ENCODE peak calls at places on chromosomes 3 and 15, in eight cellular contexts. One of them, this sample, is unnamed.

GRCh38 chr3:45644467-45645201 is 44.6 kb upstream of the SACM1L start:
- DNase-seq in body of pancreas: no peak
- DNase-seq in heart left ventricle: no peak
- DNase-seq in CD8-positive, alpha-beta memory T cell: no peak
- DNase-seq in sigmoid colon: no peak
- DNase-seq in coronary artery: no peak
- DNase-seq in tibial artery: no peak
- DNase-seq in transverse colon: no peak
- DNase-seq in this sample: peak

GRCh38 chr15:66746231-66746605 is 44.2 kb downstream of the SMAD6 start:
- DNase-seq in sigmoid colon: peak
- DNase-seq in CD8-positive, alpha-beta memory T cell: no peak
- DNase-seq in body of pancreas: no peak
- DNase-seq in tibial artery: no peak
- DNase-seq in coronary artery: no peak
- DNase-seq in heart left ventricle: no peak
- DNase-seq in transverse colon: no peak
- DNase-seq in this sample: peak

GRCh38 chr15:76333720-76334437 is 2.7 kb upstream of the ISL2 start:
- DNase-seq in heart left ventricle: no peak
- DNase-seq in CD8-positive, alpha-beta memory T cell: no peak
- DNase-seq in transverse colon: no peak
- DNase-seq in body of pancreas: no peak
- DNase-seq in coronary artery: no peak
- DNase-seq in tibial artery: no peak
- DNase-seq in sigmoid colon: no peak
- DNase-seq in this sample: peak

GRCh38 chr3:117910820-117911524 is 1123.7 kb downstream of the IGSF11 start:
- DNase-seq in body of pancreas: peak
- DNase-seq in sigmoid colon: no peak
- DNase-seq in transverse colon: no peak
- DNase-seq in coronary artery: no peak
- DNase-seq in tibial artery: no peak
- DNase-seq in heart left ventricle: no peak
- DNase-seq in CD8-positive, alpha-beta memory T cell: no peak
- DNase-seq in this sample: no peak

GRCh38 chr3:12139111-12139511 is 19.6 kb downstream of the TIMP4 start:
- DNase-seq in sigmoid colon: no peak
- DNase-seq in transverse colon: peak
- DNase-seq in tibial artery: peak
- DNase-seq in CD8-positive, alpha-beta memory T cell: no peak
- DNase-seq in coronary artery: no peak
- DNase-seq in heart left ventricle: no peak
- DNase-seq in body of pancreas: no peak
- DNase-seq in this sample: peak

GRCh38 chr3:155912090-155912489 is 41.6 kb downstream of the GMPS start:
- DNase-seq in tibial artery: no peak
- DNase-seq in CD8-positive, alpha-beta memory T cell: no peak
- DNase-seq in body of pancreas: no peak
- DNase-seq in transverse colon: no peak
- DNase-seq in heart left ventricle: no peak
- DNase-seq in coronary artery: no peak
- DNase-seq in sigmoid colon: no peak
- DNase-seq in this sample: no peak

GRCh38 chr3:62559831-62560445 is 186.6 kb upstream of the FEZF2 start:
- DNase-seq in heart left ventricle: no peak
- DNase-seq in tibial artery: no peak
- DNase-seq in sigmoid colon: no peak
- DNase-seq in CD8-positive, alpha-beta memory T cell: no peak
- DNase-seq in coronary artery: no peak
- DNase-seq in body of pancreas: no peak
- DNase-seq in transverse colon: no peak
- DNase-seq in this sample: no peak

GRCh38 chr3:64884574-64884973 is 196.8 kb upstream of the ADAMTS9 start:
- DNase-seq in transverse colon: no peak
- DNase-seq in sigmoid colon: no peak
- DNase-seq in coronary artery: no peak
- DNase-seq in body of pancreas: no peak
- DNase-seq in heart left ventricle: no peak
- DNase-seq in CD8-positive, alpha-beta memory T cell: no peak
- DNase-seq in tibial artery: no peak
- DNase-seq in this sample: no peak

GRCh38 chr3:14317057-14317553 is 85.3 kb upstream of the SLC6A6 start:
- DNase-seq in body of pancreas: no peak
- DNase-seq in coronary artery: no peak
- DNase-seq in sigmoid colon: no peak
- DNase-seq in heart left ventricle: no peak
- DNase-seq in CD8-positive, alpha-beta memory T cell: no peak
- DNase-seq in transverse colon: no peak
- DNase-seq in tibial artery: no peak
- DNase-seq in this sample: no peak

GRCh38 chr3:54917862-54918261 is 10.0 kb downstream of the LRTM1 start:
- DNase-seq in sigmoid colon: no peak
- DNase-seq in CD8-positive, alpha-beta memory T cell: no peak
- DNase-seq in transverse colon: no peak
- DNase-seq in heart left ventricle: no peak
- DNase-seq in tibial artery: no peak
- DNase-seq in coronary artery: no peak
- DNase-seq in body of pancreas: no peak
- DNase-seq in this sample: no peak

GRCh38 chr3:65545429-65545828 is 493.3 kb downstream of the MAGI1 start:
- DNase-seq in transverse colon: no peak
- DNase-seq in CD8-positive, alpha-beta memory T cell: no peak
- DNase-seq in sigmoid colon: no peak
- DNase-seq in tibial artery: no peak
- DNase-seq in coronary artery: no peak
- DNase-seq in heart left ventricle: no peak
- DNase-seq in body of pancreas: no peak
- DNase-seq in this sample: no peak

GRCh38 chr3:72258786-72259185 is 473.8 kb upstream of the PROK2 start:
- DNase-seq in tibial artery: no peak
- DNase-seq in CD8-positive, alpha-beta memory T cell: no peak
- DNase-seq in transverse colon: no peak
- DNase-seq in heart left ventricle: no peak
- DNase-seq in coronary artery: no peak
- DNase-seq in sigmoid colon: no peak
- DNase-seq in body of pancreas: no peak
- DNase-seq in this sample: no peak

GRCh38 chr3:172564499-172564898 is 41.3 kb upstream of the TNFSF10 start:
- DNase-seq in tibial artery: no peak
- DNase-seq in body of pancreas: no peak
- DNase-seq in heart left ventricle: no peak
- DNase-seq in CD8-positive, alpha-beta memory T cell: no peak
- DNase-seq in coronary artery: no peak
- DNase-seq in transverse colon: no peak
- DNase-seq in sigmoid colon: no peak
- DNase-seq in this sample: no peak

GRCh38 chr3:172568713-172569112 is 45.5 kb upstream of the TNFSF10 start:
- DNase-seq in CD8-positive, alpha-beta memory T cell: no peak
- DNase-seq in heart left ventricle: no peak
- DNase-seq in coronary artery: no peak
- DNase-seq in sigmoid colon: no peak
- DNase-seq in body of pancreas: no peak
- DNase-seq in transverse colon: no peak
- DNase-seq in tibial artery: no peak
- DNase-seq in this sample: no peak

GRCh38 chr3:172569128-172570008 is 46.1 kb upstream of the TNFSF10 start:
- DNase-seq in heart left ventricle: no peak
- DNase-seq in sigmoid colon: no peak
- DNase-seq in transverse colon: no peak
- DNase-seq in coronary artery: no peak
- DNase-seq in tibial artery: no peak
- DNase-seq in CD8-positive, alpha-beta memory T cell: no peak
- DNase-seq in body of pancreas: no peak
- DNase-seq in this sample: no peak
- H3K27ac ChIP-seq in heart left ventricle: no peak
- H3K27ac ChIP-seq in sigmoid colon: no peak
- H3K27ac ChIP-seq in transverse colon: no peak
- H3K27ac ChIP-seq in coronary artery: no peak
- H3K27ac ChIP-seq in tibial artery: no peak
- H3K27ac ChIP-seq in CD8-positive, alpha-beta memory T cell: no peak
- H3K27ac ChIP-seq in body of pancreas: no peak
- H3K27ac ChIP-seq in this sample: no peak

DNA sequence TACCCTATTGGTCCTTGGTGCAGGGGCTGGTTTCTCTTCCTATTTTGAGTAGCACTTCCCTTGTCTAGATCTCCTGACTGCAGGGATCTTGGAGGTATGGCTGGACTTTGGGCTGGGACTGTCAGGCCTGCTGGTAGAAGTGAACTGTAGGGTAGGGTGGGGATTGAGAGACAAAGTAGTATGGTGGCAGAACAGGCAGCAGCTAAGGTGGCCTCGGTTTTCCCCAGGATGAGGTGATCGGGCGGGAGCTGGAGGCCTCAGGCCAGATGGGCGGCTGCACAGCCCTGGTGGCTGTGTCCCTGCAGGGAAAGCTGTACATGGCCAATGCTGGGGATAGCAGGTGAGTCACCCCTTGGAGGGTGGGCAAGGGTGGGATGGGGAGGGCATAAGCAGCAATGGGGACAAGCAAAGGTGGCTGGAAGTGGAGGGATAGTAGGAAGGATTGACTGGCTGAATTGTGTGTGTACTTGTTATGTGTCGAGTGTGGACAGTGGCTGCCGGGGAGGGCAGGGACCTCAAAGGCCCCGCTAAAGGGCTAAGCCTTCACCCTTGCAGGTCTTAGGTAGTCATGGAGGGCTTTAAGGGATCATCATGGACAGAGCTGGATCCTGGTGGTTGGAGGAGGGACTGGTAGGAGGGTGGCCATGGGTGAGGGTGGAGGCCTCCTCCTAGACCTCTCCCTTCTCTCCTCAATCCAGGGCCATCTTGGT is 2.1 kb downstream of the PPM1M start:
- DNase-seq in transverse colon: no peak
- DNase-seq in sigmoid colon: no peak
- DNase-seq in coronary artery: no peak
- DNase-seq in tibial artery: no peak
- DNase-seq in heart left ventricle: no peak
- DNase-seq in CD8-positive, alpha-beta memory T cell: no peak
- DNase-seq in body of pancreas: no peak
- DNase-seq in this sample: no peak
- H3K27ac ChIP-seq in transverse colon: no peak
- H3K27ac ChIP-seq in sigmoid colon: peak
- H3K27ac ChIP-seq in coronary artery: peak
- H3K27ac ChIP-seq in tibial artery: no peak
- H3K27ac ChIP-seq in heart left ventricle: no peak
- H3K27ac ChIP-seq in CD8-positive, alpha-beta memory T cell: peak
- H3K27ac ChIP-seq in body of pancreas: no peak
- H3K27ac ChIP-seq in this sample: no peak

GRCh38 chr3:112464264-112464663 is 35.0 kb downstream of the BTLA start:
- DNase-seq in sigmoid colon: no peak
- DNase-seq in CD8-positive, alpha-beta memory T cell: peak
- DNase-seq in heart left ventricle: no peak
- DNase-seq in transverse colon: no peak
- DNase-seq in coronary artery: no peak
- DNase-seq in body of pancreas: no peak
- DNase-seq in tibial artery: no peak
- DNase-seq in this sample: no peak

GRCh38 chr3:112463250-112463649 is 36.0 kb downstream of the BTLA start:
- DNase-seq in tibial artery: no peak
- DNase-seq in transverse colon: no peak
- DNase-seq in heart left ventricle: no peak
- DNase-seq in body of pancreas: no peak
- DNase-seq in CD8-positive, alpha-beta memory T cell: no peak
- DNase-seq in coronary artery: no peak
- DNase-seq in sigmoid colon: no peak
- DNase-seq in this sample: no peak

GRCh38 chr3:112466041-112466440 is 33.2 kb downstream of the BTLA start:
- DNase-seq in body of pancreas: no peak
- DNase-seq in transverse colon: no peak
- DNase-seq in CD8-positive, alpha-beta memory T cell: no peak
- DNase-seq in tibial artery: no peak
- DNase-seq in sigmoid colon: no peak
- DNase-seq in heart left ventricle: no peak
- DNase-seq in coronary artery: no peak
- DNase-seq in this sample: no peak

GRCh38 chr3:112470791-112471190 is 28.5 kb downstream of the BTLA start:
- DNase-seq in tibial artery: no peak
- DNase-seq in coronary artery: no peak
- DNase-seq in sigmoid colon: no peak
- DNase-seq in heart left ventricle: no peak
- DNase-seq in body of pancreas: no peak
- DNase-seq in CD8-positive, alpha-beta memory T cell: no peak
- DNase-seq in transverse colon: no peak
- DNase-seq in this sample: no peak

DNA sequence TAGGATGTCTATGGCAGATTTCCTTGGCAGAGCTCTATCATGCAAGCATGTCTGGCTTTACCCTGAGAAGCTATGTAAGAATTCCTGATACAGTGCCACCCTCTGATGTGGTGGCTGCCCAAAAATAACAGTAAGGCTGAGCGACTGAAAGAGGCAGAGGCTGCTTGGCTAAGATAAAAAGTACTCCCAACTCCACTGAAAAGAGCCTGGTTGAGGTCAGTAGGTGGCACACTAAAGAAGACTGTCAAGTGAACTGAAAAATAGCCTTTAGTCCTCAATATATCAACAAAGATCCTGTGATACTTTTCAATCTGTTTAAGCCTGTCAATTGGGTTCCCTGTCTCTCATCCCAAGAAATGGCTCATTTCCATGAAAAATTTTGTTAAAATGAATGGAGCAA is 31.7 kb downstream of the BTLA start:
- DNase-seq in heart left ventricle: no peak
- DNase-seq in transverse colon: no peak
- DNase-seq in coronary artery: no peak
- DNase-seq in tibial artery: no peak
- DNase-seq in sigmoid colon: no peak
- DNase-seq in body of pancreas: no peak
- DNase-seq in CD8-positive, alpha-beta memory T cell: no peak
- DNase-seq in this sample: no peak
- H3K27ac ChIP-seq in heart left ventricle: no peak
- H3K27ac ChIP-seq in transverse colon: no peak
- H3K27ac ChIP-seq in coronary artery: peak
- H3K27ac ChIP-seq in tibial artery: no peak
- H3K27ac ChIP-seq in sigmoid colon: no peak
- H3K27ac ChIP-seq in body of pancreas: no peak
- H3K27ac ChIP-seq in CD8-positive, alpha-beta memory T cell: no peak
- H3K27ac ChIP-seq in this sample: no peak

GRCh38 chr15:60795471-60795870 is 316.5 kb upstream of the ICE2 start:
- DNase-seq in tibial artery: no peak
- DNase-seq in coronary artery: no peak
- DNase-seq in CD8-positive, alpha-beta memory T cell: no peak
- DNase-seq in transverse colon: no peak
- DNase-seq in body of pancreas: no peak
- DNase-seq in heart left ventricle: no peak
- DNase-seq in sigmoid colon: no peak
- DNase-seq in this sample: no peak

GRCh38 chr15:60797444-60798040 is 318.6 kb upstream of the ICE2 start:
- DNase-seq in CD8-positive, alpha-beta memory T cell: no peak
- DNase-seq in heart left ventricle: no peak
- DNase-seq in sigmoid colon: no peak
- DNase-seq in coronary artery: no peak
- DNase-seq in tibial artery: no peak
- DNase-seq in body of pancreas: peak
- DNase-seq in transverse colon: no peak
- DNase-seq in this sample: no peak

GRCh38 chr15:60793656-60794055 is 314.7 kb upstream of the ICE2 start:
- DNase-seq in body of pancreas: no peak
- DNase-seq in heart left ventricle: no peak
- DNase-seq in transverse colon: no peak
- DNase-seq in coronary artery: no peak
- DNase-seq in CD8-positive, alpha-beta memory T cell: no peak
- DNase-seq in tibial artery: no peak
- DNase-seq in sigmoid colon: no peak
- DNase-seq in this sample: no peak

GRCh38 chr15:60798821-60799220 is 319.9 kb upstream of the ICE2 start:
- DNase-seq in transverse colon: no peak
- DNase-seq in coronary artery: no peak
- DNase-seq in heart left ventricle: no peak
- DNase-seq in CD8-positive, alpha-beta memory T cell: no peak
- DNase-seq in body of pancreas: no peak
- DNase-seq in tibial artery: no peak
- DNase-seq in sigmoid colon: no peak
- DNase-seq in this sample: no peak

GRCh38 chr15:60795889-60796288 is 316.9 kb upstream of the ICE2 start:
- DNase-seq in CD8-positive, alpha-beta memory T cell: no peak
- DNase-seq in heart left ventricle: no peak
- DNase-seq in transverse colon: no peak
- DNase-seq in body of pancreas: no peak
- DNase-seq in sigmoid colon: no peak
- DNase-seq in coronary artery: no peak
- DNase-seq in tibial artery: no peak
- DNase-seq in this sample: no peak
- H3K27ac ChIP-seq in CD8-positive, alpha-beta memory T cell: no peak
- H3K27ac ChIP-seq in heart left ventricle: no peak
- H3K27ac ChIP-seq in transverse colon: no peak
- H3K27ac ChIP-seq in body of pancreas: no peak
- H3K27ac ChIP-seq in sigmoid colon: no peak
- H3K27ac ChIP-seq in coronary artery: no peak
- H3K27ac ChIP-seq in tibial artery: no peak
- H3K27ac ChIP-seq in this sample: no peak

This sample was measured in SJSA1.